ENCODE peak calls at places on chromosomes 1 and 21, in four cellular contexts. I, R, Z and L are unnamed samples. For H3K4me1, the result is how much of the 10 kb centered on the place peaks cover.

GRCh38 chr1:83516369-83516768 is 482.6 kb downstream of the TTLL7 start:
- DNase-seq in I (no peak), Z (peak), R (no peak), L (no peak)

GRCh38 chr1:154752273-154753030 is 117.6 kb downstream of the KCNN3 start:
- DNase-seq in R (no peak), I (no peak), Z (no peak), L (no peak)

GRCh38 chr1:61183471-61184034 is 101.2 kb downstream of the NFIA start:
- DNase-seq in Z (peak), R (no peak), I (no peak), L (peak)

GRCh38 chr1:90854559-90854958 is 137.5 kb upstream of the BARHL2 start:
- DNase-seq in R (no peak), Z (no peak), I (no peak), L (no peak)

GRCh38 chr1:21870611-21871010 is 58.5 kb downstream of the LDLRAD2 start:
- DNase-seq in I (no peak), R (no peak), Z (no peak), L (peak)

GRCh38 chr21:34880401-34880800 is 168.7 kb downstream of the RUNX1 start:
- DNase-seq in I (no peak), R (no peak), Z (no peak), L (no peak)

GRCh38 chr1:62637392-62638105 is 40.2 kb downstream of the ANGPTL3 start:
- DNase-seq in I (no peak), R (no peak), Z (no peak), L (no peak)

GRCh38 chr1:28354121-28354520 is 15.4 kb upstream of the PHACTR4 start:
- DNase-seq in R (no peak), Z (peak), I (no peak), L (no peak)

GRCh38 chr1:94130851-94131595 is 10.1 kb upstream of the ABCA4 start:
- DNase-seq in R (peak), I (no peak), Z (no peak), L (no peak)

GRCh38 chr21:41480086-41480690 is 27.8 kb downstream of the TMPRSS2 start:
- DNase-seq in Z (no peak), R (no peak), I (no peak), L (no peak)

GRCh38 chr1:230128569-230129269 is 61.7 kb downstream of the GALNT2 start:
- DNase-seq in I (no peak), Z (no peak), R (no peak), L (no peak)

GRCh38 chr1:6447016-6447817 is 18.8 kb downstream of the TNFRSF25 start:
- DNase-seq in I (peak), Z (no peak), R (peak), L (no peak)
- H3K9ac ChIP-seq in I (no peak), Z (no peak), R (no peak), L (no peak)

DNA sequence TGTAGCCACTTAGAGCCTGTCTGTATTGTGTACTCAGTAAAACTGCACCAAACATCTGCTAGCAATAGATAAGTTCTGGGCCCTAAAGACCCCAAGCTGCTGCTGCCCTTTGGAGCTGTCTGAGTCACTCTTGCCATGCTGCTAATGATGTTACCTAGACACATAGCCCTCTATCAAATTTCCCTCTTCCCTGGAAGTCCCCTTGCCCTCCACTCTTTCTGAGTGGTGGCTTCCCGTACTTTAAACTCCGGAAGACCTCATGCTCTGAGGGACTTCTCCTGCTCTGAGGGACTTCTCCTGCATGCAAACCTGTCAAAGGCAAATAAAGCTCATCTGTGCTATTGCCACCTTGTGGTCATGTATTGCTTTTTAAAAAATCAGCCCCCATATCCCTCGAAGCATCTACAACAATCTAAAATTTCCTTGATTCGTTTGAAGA is 34.0 kb downstream of the FH start:
- DNase-seq in R (peak), I (peak), Z (peak), L (no peak)
- TF ChIP-seq CTCF in R (peak), I (peak), Z (peak), L (no peak)

GRCh38 chr1:17232759-17233661 is 15.9 kb upstream of the PADI3 start:
- DNase-seq in R (no peak), Z (peak), I (no peak), L (no peak)

GRCh38 chr1:17229379-17229778 is 19.5 kb upstream of the PADI3 start:
- DNase-seq in I (no peak), Z (no peak), R (no peak), L (peak)

GRCh38 chr1:17228619-17229018 is 20.3 kb upstream of the PADI3 start:
- DNase-seq in R (no peak), Z (no peak), I (no peak), L (peak)

GRCh38 chr1:17230106-17230505 is 18.8 kb upstream of the PADI3 start:
- DNase-seq in I (no peak), R (no peak), Z (no peak), L (no peak)

DNA sequence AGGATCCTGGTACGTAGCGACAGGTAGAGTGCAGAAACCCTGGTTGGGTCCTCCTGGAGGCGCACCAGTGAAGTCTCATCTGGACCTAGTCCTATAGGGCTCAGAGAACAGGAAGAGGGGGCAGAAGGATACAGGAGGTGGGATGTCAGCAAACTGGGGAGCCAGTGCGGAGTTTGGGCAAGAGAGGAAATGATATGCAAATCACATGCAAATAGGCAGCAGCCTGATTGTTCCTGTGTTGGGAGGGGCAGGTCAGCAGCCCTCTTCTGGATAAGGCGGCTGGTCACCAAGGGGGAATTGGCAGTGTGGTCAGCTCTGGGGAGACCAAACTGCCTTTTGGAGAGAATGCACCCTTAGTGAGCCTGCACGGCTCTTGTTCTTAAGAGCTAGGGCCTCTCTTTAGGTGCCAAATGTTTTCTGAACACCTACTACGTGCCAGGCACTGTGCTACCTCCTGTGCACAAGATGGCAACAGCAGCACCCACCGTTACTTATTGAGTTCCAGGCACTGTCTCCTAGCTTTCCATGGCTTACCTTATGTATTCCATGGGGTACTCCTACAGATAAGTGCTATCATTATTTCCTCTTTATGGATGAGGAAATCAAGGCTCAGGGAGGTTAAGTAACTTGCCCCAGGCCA is 18.1 kb upstream of the PADI3 start:
- DNase-seq in I (no peak), R (no peak), Z (no peak), L (no peak)
- H3K4me1 ChIP-seq in I (under half), R (under half), Z (under half), L (under half)

GRCh38 chr1:221162352-221162751 is 283.1 kb downstream of the HLX start:
- DNase-seq in I (no peak), R (no peak), Z (no peak), L (no peak)

GRCh38 chr1:221161571-221162041 is 282.4 kb downstream of the HLX start:
- DNase-seq in R (no peak), I (no peak), Z (peak), L (no peak)

GRCh38 chr1:221162939-221163338 is 283.7 kb downstream of the HLX start:
- DNase-seq in Z (no peak), I (no peak), R (no peak), L (no peak)

GRCh38 chr1:221157026-221157761 is 278.0 kb downstream of the HLX start:
- DNase-seq in R (no peak), Z (no peak), I (no peak), L (no peak)

GRCh38 chr1:221159608-221160007 is 280.4 kb downstream of the HLX start:
- DNase-seq in I (no peak), Z (no peak), R (no peak), L (no peak)
- H3K9ac ChIP-seq in I (no peak), Z (no peak), R (no peak), L (no peak)

DNA sequence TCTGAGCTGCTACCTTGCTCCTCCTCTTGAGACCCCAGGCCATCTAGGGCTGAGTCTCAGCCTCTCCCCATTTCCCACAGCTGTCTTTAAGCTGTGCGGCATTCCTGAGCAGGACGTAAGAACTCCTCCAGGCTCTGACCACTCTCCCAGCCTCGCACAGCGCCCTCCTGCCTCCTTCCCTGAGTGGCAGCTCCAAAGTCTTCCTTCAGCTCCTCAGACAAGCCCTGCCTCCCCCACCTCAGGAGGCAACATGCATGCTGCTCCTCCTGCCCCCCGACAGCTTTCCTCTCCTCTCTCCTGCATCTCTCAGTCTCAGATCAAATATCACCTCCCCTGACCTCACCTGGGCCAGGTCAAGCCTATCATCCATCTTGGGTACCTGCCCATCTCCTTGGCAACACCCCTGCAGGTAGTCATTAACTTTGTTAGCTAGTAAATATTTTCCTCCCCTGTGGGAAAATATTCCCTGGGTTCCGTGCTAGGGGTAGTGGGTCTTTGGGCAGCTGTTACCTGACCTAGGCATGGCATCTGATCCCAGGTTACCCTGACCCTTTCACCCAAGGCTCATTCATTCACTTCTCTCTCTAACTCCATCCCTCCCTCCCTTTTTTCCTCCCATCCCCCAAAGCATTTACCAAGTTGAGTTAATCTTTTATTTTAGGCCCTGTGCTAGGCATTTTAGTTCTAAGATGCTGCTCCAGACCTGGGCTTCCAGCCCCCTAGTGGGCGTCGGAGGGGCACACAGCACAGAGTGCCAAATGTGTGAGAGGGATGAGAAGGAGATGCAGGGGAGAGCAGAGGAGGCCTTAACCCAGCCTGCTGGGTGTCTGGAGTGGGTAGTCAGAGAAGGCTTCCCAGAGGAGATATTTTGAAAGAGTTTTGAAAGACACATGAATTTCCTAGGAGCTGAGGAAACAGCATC is 419.9 kb downstream of the PTPRU start:
- DNase-seq in Z (no peak), I (peak), R (peak), L (no peak)
- TF ChIP-seq CTCF in Z (peak), I (peak), R (peak), L (peak)

GRCh38 chr1:197915217-197915616 is 2.0 kb upstream of the LHX9 start:
- DNase-seq in R (peak), Z (no peak), I (no peak), L (no peak)
- H3K4me1 ChIP-seq in R (under half), Z (under half), I (under half), L (under half)

GRCh38 chr1:9466780-9467755 is 72.2 kb upstream of the SLC25A33 start:
- DNase-seq in I (no peak), Z (peak), R (no peak), L (no peak)
- H3K9ac ChIP-seq in I (no peak), Z (no peak), R (no peak), L (no peak)

DNA sequence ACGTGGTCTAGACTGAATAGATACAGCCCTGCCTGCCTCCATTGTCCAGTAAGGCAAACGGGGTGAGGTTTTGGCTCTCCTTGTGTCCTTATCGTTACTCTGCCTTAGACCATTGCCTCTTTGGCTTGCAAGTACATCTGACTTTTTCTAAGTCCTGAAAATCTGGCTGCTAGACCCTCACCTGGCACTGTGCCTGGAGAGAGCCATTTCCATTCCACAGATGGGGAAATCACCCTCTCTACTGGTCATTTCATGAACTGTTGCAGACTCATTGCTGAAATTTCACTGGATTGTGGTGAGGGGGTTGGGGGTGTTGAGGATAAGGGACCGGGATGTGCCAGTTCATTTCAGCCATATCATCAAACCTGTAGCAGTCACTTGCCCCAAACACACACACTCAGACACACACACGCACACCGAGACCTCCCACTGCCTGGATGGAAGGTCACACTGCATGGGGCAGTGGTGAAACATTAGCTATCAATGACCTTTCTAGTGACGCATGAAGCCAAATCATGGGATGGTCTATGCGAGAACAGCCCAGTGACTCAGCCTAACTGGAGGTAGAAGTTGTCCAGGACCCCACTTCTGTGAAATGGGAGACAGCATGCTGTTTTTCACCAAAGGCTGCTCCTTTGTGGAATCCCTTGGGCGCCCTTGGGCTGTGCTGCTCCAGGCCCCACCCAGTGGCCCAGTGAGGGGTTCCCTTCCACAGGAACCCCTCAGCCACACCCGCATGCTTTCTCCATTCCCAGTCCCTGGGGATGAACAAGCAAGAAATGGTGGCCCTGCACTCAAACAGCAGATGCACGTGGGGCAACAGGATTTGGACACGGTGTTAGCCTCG is 34.9 kb upstream of the VASH2 start:
- DNase-seq in R (peak), Z (peak), I (peak), L (no peak)
- TF ChIP-seq CTCF in R (peak), Z (peak), I (peak), L (peak)